ENCODE peak calls at places on chromosomes 1 and 21, in four cellular contexts. One of them, this sample, is unnamed.

GRCh38 chr1:94125551-94126514 is 4.9 kb upstream of the ABCA4 start:
- DNase-seq in breast epithelium: no peak
- DNase-seq in testis: no peak
- DNase-seq in CD4-positive, alpha-beta T cell: no peak
- DNase-seq in this sample: no peak

GRCh38 chr1:233242827-233243483 is 52.6 kb downstream of the PCNX2 start:
- DNase-seq in breast epithelium: no peak
- DNase-seq in CD4-positive, alpha-beta T cell: no peak
- DNase-seq in testis: no peak
- DNase-seq in this sample: no peak

GRCh38 chr1:244962140-244962539 is 97.8 kb upstream of the HNRNPU start:
- DNase-seq in CD4-positive, alpha-beta T cell: no peak
- DNase-seq in testis: no peak
- DNase-seq in breast epithelium: no peak
- DNase-seq in this sample: no peak

GRCh38 chr1:224696891-224697765 is 81.0 kb downstream of the CNIH3 start:
- DNase-seq in CD4-positive, alpha-beta T cell: no peak
- DNase-seq in breast epithelium: no peak
- DNase-seq in testis: no peak
- DNase-seq in this sample: no peak

GRCh38 chr1:184418955-184419733 is 32.3 kb downstream of the C1orf21 start:
- DNase-seq in breast epithelium: no peak
- DNase-seq in CD4-positive, alpha-beta T cell: no peak
- DNase-seq in testis: no peak
- DNase-seq in this sample: no peak

GRCh38 chr1:175742790-175743459 is 470 bp downstream of the TNR start:
- DNase-seq in CD4-positive, alpha-beta T cell: no peak
- DNase-seq in breast epithelium: no peak
- DNase-seq in testis: peak
- DNase-seq in this sample: no peak

GRCh38 chr1:173414136-173414535 is 63.0 kb upstream of the PRDX6 start:
- DNase-seq in breast epithelium: no peak
- DNase-seq in CD4-positive, alpha-beta T cell: no peak
- DNase-seq in testis: no peak
- DNase-seq in this sample: no peak

GRCh38 chr1:40032240-40032891 is 8.2 kb upstream of the CAP1 start:
- DNase-seq in breast epithelium: peak
- DNase-seq in testis: peak
- DNase-seq in CD4-positive, alpha-beta T cell: peak
- DNase-seq in this sample: peak

GRCh38 chr1:215416497-215416896 is 150.6 kb upstream of the KCTD3 start:
- DNase-seq in breast epithelium: no peak
- DNase-seq in CD4-positive, alpha-beta T cell: no peak
- DNase-seq in testis: no peak
- DNase-seq in this sample: no peak

GRCh38 chr1:207866471-207867135 is 44.3 kb downstream of the CD34 start:
- DNase-seq in CD4-positive, alpha-beta T cell: no peak
- DNase-seq in breast epithelium: peak
- DNase-seq in testis: peak
- DNase-seq in this sample: no peak

GRCh38 chr1:147073062-147073432 is 99.2 kb downstream of the PRKAB2 start:
- DNase-seq in breast epithelium: no peak
- DNase-seq in testis: no peak
- DNase-seq in CD4-positive, alpha-beta T cell: no peak
- DNase-seq in this sample: no peak

GRCh38 chr1:41448831-41449230 is 35.7 kb downstream of the EDN2 start:
- DNase-seq in CD4-positive, alpha-beta T cell: no peak
- DNase-seq in breast epithelium: no peak
- DNase-seq in testis: no peak
- DNase-seq in this sample: no peak

GRCh38 chr21:46618738-46619369 is 14.0 kb upstream of the S100B start:
- DNase-seq in breast epithelium: no peak
- DNase-seq in CD4-positive, alpha-beta T cell: no peak
- DNase-seq in testis: no peak
- DNase-seq in this sample: no peak

GRCh38 chr1:245686446-245687030 is 531.8 kb downstream of the KIF26B start:
- DNase-seq in CD4-positive, alpha-beta T cell: no peak
- DNase-seq in breast epithelium: no peak
- DNase-seq in testis: no peak
- DNase-seq in this sample: no peak

GRCh38 chr1:150149490-150150453 is at the start of gene PLEKHO1:
- DNase-seq in CD4-positive, alpha-beta T cell: peak
- DNase-seq in testis: peak
- DNase-seq in breast epithelium: peak
- DNase-seq in this sample: peak

GRCh38 chr1:235486321-235486720 is 17.9 kb downstream of the B3GALNT2 start:
- DNase-seq in breast epithelium: no peak
- DNase-seq in CD4-positive, alpha-beta T cell: no peak
- DNase-seq in testis: no peak
- DNase-seq in this sample: no peak

GRCh38 chr1:159296697-159297375 is 5.3 kb upstream of the FCER1A start:
- DNase-seq in testis: no peak
- DNase-seq in breast epithelium: no peak
- DNase-seq in CD4-positive, alpha-beta T cell: no peak
- DNase-seq in this sample: no peak

GRCh38 chr1:175367896-175368295 is 175.3 kb upstream of the KIAA0040 start:
- DNase-seq in CD4-positive, alpha-beta T cell: no peak
- DNase-seq in testis: no peak
- DNase-seq in breast epithelium: no peak
- DNase-seq in this sample: no peak

GRCh38 chr1:183103141-183103540 is 79.9 kb downstream of the LAMC1 start:
- DNase-seq in testis: no peak
- DNase-seq in breast epithelium: no peak
- DNase-seq in CD4-positive, alpha-beta T cell: no peak
- DNase-seq in this sample: no peak

GRCh38 chr21:41362605-41363369 is 960 bp downstream of the MX2 start:
- DNase-seq in breast epithelium: no peak
- DNase-seq in testis: no peak
- DNase-seq in CD4-positive, alpha-beta T cell: peak
- DNase-seq in this sample: no peak
- H3K27ac ChIP-seq in breast epithelium: peak
- H3K27ac ChIP-seq in testis: no peak
- H3K27ac ChIP-seq in CD4-positive, alpha-beta T cell: peak
- H3K27ac ChIP-seq in this sample: no peak

GRCh38 chr1:56139786-56140185 is 439.6 kb downstream of the PLPP3 start:
- DNase-seq in breast epithelium: no peak
- DNase-seq in testis: no peak
- DNase-seq in CD4-positive, alpha-beta T cell: no peak
- DNase-seq in this sample: no peak
- H3K27ac ChIP-seq in breast epithelium: no peak
- H3K27ac ChIP-seq in testis: no peak
- H3K27ac ChIP-seq in CD4-positive, alpha-beta T cell: no peak
- H3K27ac ChIP-seq in this sample: no peak

DNA sequence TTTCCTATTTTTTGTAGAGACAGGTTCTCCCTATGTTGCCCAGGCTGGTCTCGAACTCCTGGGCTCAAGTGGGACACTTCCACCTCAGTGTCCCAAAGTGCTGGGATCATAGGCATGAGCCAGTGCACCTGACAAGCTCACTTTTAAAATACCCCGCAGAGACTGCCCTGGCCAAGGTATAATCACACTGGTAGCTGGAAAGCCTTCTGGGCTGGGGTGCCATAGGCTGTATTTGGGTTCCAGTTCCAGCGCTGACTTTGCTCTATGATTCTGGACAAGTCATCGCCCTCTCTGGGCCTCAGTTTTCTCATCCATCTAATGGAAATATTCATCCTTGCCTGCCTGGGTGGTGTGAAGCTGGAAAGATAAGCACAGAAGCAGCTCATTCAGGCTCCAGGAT is 10.4 kb downstream of the LDLRAD1 start:
- DNase-seq in breast epithelium: no peak
- DNase-seq in CD4-positive, alpha-beta T cell: no peak
- DNase-seq in testis: no peak
- DNase-seq in this sample: no peak
- H3K27ac ChIP-seq in breast epithelium: no peak
- H3K27ac ChIP-seq in CD4-positive, alpha-beta T cell: no peak
- H3K27ac ChIP-seq in testis: no peak
- H3K27ac ChIP-seq in this sample: no peak

GRCh38 chr1:153506831-153507413 is 28.9 kb downstream of the S100A6 start:
- DNase-seq in testis: peak
- DNase-seq in breast epithelium: peak
- DNase-seq in CD4-positive, alpha-beta T cell: no peak
- DNase-seq in this sample: no peak

GRCh38 chr1:153505576-153505975 is 30.2 kb downstream of the S100A6 start:
- DNase-seq in breast epithelium: no peak
- DNase-seq in CD4-positive, alpha-beta T cell: no peak
- DNase-seq in testis: no peak
- DNase-seq in this sample: peak

GRCh38 chr1:153503766-153504165 is 32.0 kb downstream of the S100A6 start:
- DNase-seq in breast epithelium: no peak
- DNase-seq in testis: no peak
- DNase-seq in CD4-positive, alpha-beta T cell: no peak
- DNase-seq in this sample: peak

GRCh38 chr1:153507926-153508583 is 27.7 kb downstream of the S100A6 start:
- DNase-seq in breast epithelium: no peak
- DNase-seq in CD4-positive, alpha-beta T cell: no peak
- DNase-seq in testis: no peak
- DNase-seq in this sample: peak

DNA sequence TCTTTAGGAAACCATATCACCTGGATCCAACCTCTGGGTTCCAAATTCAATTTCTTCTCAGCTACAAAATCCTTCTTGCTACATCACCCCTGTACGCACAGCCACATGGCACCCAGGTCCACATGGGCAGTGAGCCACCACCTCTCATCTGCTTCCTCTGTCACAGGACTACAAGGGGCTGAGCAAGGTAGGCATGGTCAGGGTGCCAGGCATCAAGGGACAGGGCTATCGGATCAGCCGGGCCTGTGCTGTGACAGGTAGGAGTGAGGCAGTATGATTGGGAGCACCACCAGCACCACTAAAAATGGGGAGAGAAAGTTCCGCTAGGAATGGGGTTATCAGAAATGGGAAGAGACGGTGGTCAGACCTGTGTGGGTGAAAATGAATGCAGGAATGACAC is 29.4 kb downstream of the S100A6 start:
- DNase-seq in breast epithelium: no peak
- DNase-seq in testis: no peak
- DNase-seq in CD4-positive, alpha-beta T cell: no peak
- DNase-seq in this sample: no peak
- H3K27ac ChIP-seq in breast epithelium: peak
- H3K27ac ChIP-seq in testis: no peak
- H3K27ac ChIP-seq in CD4-positive, alpha-beta T cell: no peak
- H3K27ac ChIP-seq in this sample: no peak